ENCODE peak calls at places on chromosomes 12 and 14, in nine cellular contexts. One of them, this sample, is unnamed.

GRCh38 chr12:96261557-96261956 is 67.4 kb downstream of the ELK3 start:
- DNase-seq in A549: no peak
- DNase-seq in heart right ventricle: no peak
- DNase-seq in fibroblast of lung: no peak
- DNase-seq in sigmoid colon: no peak
- DNase-seq in cardiac muscle cell: no peak
- DNase-seq in left lung: no peak
- DNase-seq in endodermal cell: no peak
- DNase-seq in psoas muscle: no peak
- DNase-seq in this sample: no peak

GRCh38 chr12:58711968-58712367 is 208.3 kb downstream of the LRIG3 start:
- DNase-seq in psoas muscle: no peak
- DNase-seq in endodermal cell: no peak
- DNase-seq in left lung: no peak
- DNase-seq in cardiac muscle cell: no peak
- DNase-seq in sigmoid colon: no peak
- DNase-seq in heart right ventricle: no peak
- DNase-seq in A549: no peak
- DNase-seq in fibroblast of lung: peak
- DNase-seq in this sample: no peak

GRCh38 chr14:22118894-22119477 is 445.4 kb upstream of the OR4E1 start:
- DNase-seq in A549: no peak
- DNase-seq in psoas muscle: no peak
- DNase-seq in sigmoid colon: no peak
- DNase-seq in heart right ventricle: no peak
- DNase-seq in cardiac muscle cell: no peak
- DNase-seq in fibroblast of lung: no peak
- DNase-seq in endodermal cell: no peak
- DNase-seq in left lung: no peak
- DNase-seq in this sample: no peak

GRCh38 chr14:60278350-60278749 is 29.3 kb downstream of the PPM1A start:
- DNase-seq in left lung: no peak
- DNase-seq in psoas muscle: no peak
- DNase-seq in fibroblast of lung: no peak
- DNase-seq in heart right ventricle: no peak
- DNase-seq in sigmoid colon: no peak
- DNase-seq in endodermal cell: no peak
- DNase-seq in A549: no peak
- DNase-seq in cardiac muscle cell: no peak
- DNase-seq in this sample: no peak

GRCh38 chr12:132066345-132066685 is 77.8 kb downstream of the DDX51 start:
- DNase-seq in left lung: no peak
- DNase-seq in fibroblast of lung: no peak
- DNase-seq in endodermal cell: no peak
- DNase-seq in A549: no peak
- DNase-seq in heart right ventricle: no peak
- DNase-seq in sigmoid colon: no peak
- DNase-seq in cardiac muscle cell: no peak
- DNase-seq in psoas muscle: no peak
- DNase-seq in this sample: no peak

GRCh38 chr12:65055874-65056273 is 65.2 kb downstream of the WIF1 start:
- DNase-seq in psoas muscle: no peak
- DNase-seq in left lung: no peak
- DNase-seq in heart right ventricle: no peak
- DNase-seq in fibroblast of lung: no peak
- DNase-seq in endodermal cell: no peak
- DNase-seq in cardiac muscle cell: no peak
- DNase-seq in sigmoid colon: no peak
- DNase-seq in A549: no peak
- DNase-seq in this sample: no peak

GRCh38 chr12:51505363-51505762 is 80.7 kb downstream of the SLC4A8 start:
- DNase-seq in psoas muscle: no peak
- DNase-seq in A549: no peak
- DNase-seq in endodermal cell: peak
- DNase-seq in cardiac muscle cell: no peak
- DNase-seq in left lung: no peak
- DNase-seq in sigmoid colon: no peak
- DNase-seq in heart right ventricle: no peak
- DNase-seq in fibroblast of lung: peak
- DNase-seq in this sample: no peak

GRCh38 chr14:97107070-97107469 is 309.9 kb downstream of the VRK1 start:
- DNase-seq in cardiac muscle cell: no peak
- DNase-seq in endodermal cell: no peak
- DNase-seq in psoas muscle: no peak
- DNase-seq in sigmoid colon: no peak
- DNase-seq in A549: peak
- DNase-seq in fibroblast of lung: peak
- DNase-seq in heart right ventricle: no peak
- DNase-seq in left lung: no peak
- DNase-seq in this sample: no peak

GRCh38 chr14:97524579-97525319 is 727.6 kb downstream of the VRK1 start:
- DNase-seq in psoas muscle: no peak
- DNase-seq in endodermal cell: no peak
- DNase-seq in sigmoid colon: no peak
- DNase-seq in fibroblast of lung: peak
- DNase-seq in heart right ventricle: no peak
- DNase-seq in cardiac muscle cell: no peak
- DNase-seq in A549: no peak
- DNase-seq in left lung: no peak
- DNase-seq in this sample: no peak

GRCh38 chr14:68309631-68310030 is 483.2 kb downstream of the ZFP36L1 start:
- DNase-seq in A549: no peak
- DNase-seq in heart right ventricle: peak
- DNase-seq in psoas muscle: no peak
- DNase-seq in sigmoid colon: no peak
- DNase-seq in cardiac muscle cell: no peak
- DNase-seq in left lung: no peak
- DNase-seq in endodermal cell: no peak
- DNase-seq in fibroblast of lung: no peak
- DNase-seq in this sample: no peak
- H3K27ac ChIP-seq in A549: no peak
- H3K27ac ChIP-seq in heart right ventricle: no peak
- H3K27ac ChIP-seq in psoas muscle: no peak
- H3K27ac ChIP-seq in sigmoid colon: peak
- H3K27ac ChIP-seq in cardiac muscle cell: no peak
- H3K27ac ChIP-seq in left lung: no peak
- H3K27ac ChIP-seq in endodermal cell: no peak
- H3K27ac ChIP-seq in fibroblast of lung: no peak
- H3K27ac ChIP-seq in this sample: peak

GRCh38 chr12:44775916-44776315 is 100.2 kb downstream of the NELL2 start:
- DNase-seq in psoas muscle: no peak
- DNase-seq in heart right ventricle: no peak
- DNase-seq in left lung: no peak
- DNase-seq in A549: no peak
- DNase-seq in sigmoid colon: no peak
- DNase-seq in fibroblast of lung: no peak
- DNase-seq in endodermal cell: no peak
- DNase-seq in cardiac muscle cell: no peak
- DNase-seq in this sample: no peak

GRCh38 chr12:44774815-44775411 is 101.2 kb downstream of the NELL2 start:
- DNase-seq in heart right ventricle: no peak
- DNase-seq in psoas muscle: no peak
- DNase-seq in endodermal cell: peak
- DNase-seq in sigmoid colon: no peak
- DNase-seq in cardiac muscle cell: peak
- DNase-seq in A549: peak
- DNase-seq in fibroblast of lung: no peak
- DNase-seq in left lung: peak
- DNase-seq in this sample: no peak

GRCh38 chr12:44765796-44766195 is 110.3 kb downstream of the NELL2 start:
- DNase-seq in endodermal cell: no peak
- DNase-seq in left lung: no peak
- DNase-seq in fibroblast of lung: no peak
- DNase-seq in sigmoid colon: no peak
- DNase-seq in A549: peak
- DNase-seq in heart right ventricle: no peak
- DNase-seq in psoas muscle: no peak
- DNase-seq in cardiac muscle cell: no peak
- DNase-seq in this sample: no peak

DNA sequence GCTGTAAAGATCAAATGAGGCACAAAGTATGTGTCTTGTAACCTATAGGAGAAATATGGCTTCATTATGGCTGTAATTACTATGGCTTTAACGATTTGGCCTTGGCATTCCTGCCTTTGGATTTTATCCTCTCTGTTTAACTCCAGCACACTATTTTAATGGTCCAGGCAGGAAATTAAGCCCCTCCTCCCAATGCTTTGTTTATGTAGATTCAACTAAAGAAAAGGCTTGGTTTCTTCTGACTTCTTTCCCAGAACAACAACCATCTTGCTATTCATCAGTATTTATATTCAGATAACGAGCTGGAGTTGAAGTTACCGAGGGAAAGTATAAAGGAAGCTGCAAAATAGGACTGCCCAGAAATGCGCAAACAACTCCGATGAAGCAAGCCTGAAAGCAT is 104.6 kb downstream of the NELL2 start:
- DNase-seq in sigmoid colon: no peak
- DNase-seq in heart right ventricle: no peak
- DNase-seq in psoas muscle: no peak
- DNase-seq in fibroblast of lung: peak
- DNase-seq in endodermal cell: no peak
- DNase-seq in A549: no peak
- DNase-seq in left lung: no peak
- DNase-seq in cardiac muscle cell: no peak
- DNase-seq in this sample: no peak
- H3K4me3 ChIP-seq in sigmoid colon: no peak
- H3K4me3 ChIP-seq in heart right ventricle: no peak
- H3K4me3 ChIP-seq in psoas muscle: no peak
- H3K4me3 ChIP-seq in fibroblast of lung: no peak
- H3K4me3 ChIP-seq in endodermal cell: no peak
- H3K4me3 ChIP-seq in A549: no peak
- H3K4me3 ChIP-seq in left lung: no peak
- H3K4me3 ChIP-seq in cardiac muscle cell: no peak
- H3K4me3 ChIP-seq in this sample: no peak

GRCh38 chr14:102063808-102064429 is 22.9 kb downstream of the HSP90AA1 start:
- DNase-seq in cardiac muscle cell: no peak
- DNase-seq in fibroblast of lung: no peak
- DNase-seq in sigmoid colon: no peak
- DNase-seq in A549: no peak
- DNase-seq in psoas muscle: peak
- DNase-seq in endodermal cell: no peak
- DNase-seq in heart right ventricle: no peak
- DNase-seq in left lung: no peak
- DNase-seq in this sample: no peak

GRCh38 chr14:102066041-102066451 is 20.8 kb downstream of the HSP90AA1 start:
- DNase-seq in heart right ventricle: no peak
- DNase-seq in cardiac muscle cell: no peak
- DNase-seq in sigmoid colon: no peak
- DNase-seq in left lung: peak
- DNase-seq in psoas muscle: peak
- DNase-seq in endodermal cell: no peak
- DNase-seq in fibroblast of lung: no peak
- DNase-seq in A549: no peak
- DNase-seq in this sample: no peak

GRCh38 chr14:102058931-102059330 is 27.9 kb downstream of the HSP90AA1 start:
- DNase-seq in cardiac muscle cell: no peak
- DNase-seq in endodermal cell: no peak
- DNase-seq in fibroblast of lung: no peak
- DNase-seq in heart right ventricle: no peak
- DNase-seq in psoas muscle: no peak
- DNase-seq in sigmoid colon: no peak
- DNase-seq in A549: no peak
- DNase-seq in left lung: no peak
- DNase-seq in this sample: no peak

GRCh38 chr14:102058146-102058545 is 28.7 kb downstream of the HSP90AA1 start:
- DNase-seq in A549: no peak
- DNase-seq in psoas muscle: peak
- DNase-seq in cardiac muscle cell: no peak
- DNase-seq in fibroblast of lung: peak
- DNase-seq in sigmoid colon: no peak
- DNase-seq in heart right ventricle: no peak
- DNase-seq in left lung: peak
- DNase-seq in endodermal cell: no peak
- DNase-seq in this sample: no peak

DNA sequence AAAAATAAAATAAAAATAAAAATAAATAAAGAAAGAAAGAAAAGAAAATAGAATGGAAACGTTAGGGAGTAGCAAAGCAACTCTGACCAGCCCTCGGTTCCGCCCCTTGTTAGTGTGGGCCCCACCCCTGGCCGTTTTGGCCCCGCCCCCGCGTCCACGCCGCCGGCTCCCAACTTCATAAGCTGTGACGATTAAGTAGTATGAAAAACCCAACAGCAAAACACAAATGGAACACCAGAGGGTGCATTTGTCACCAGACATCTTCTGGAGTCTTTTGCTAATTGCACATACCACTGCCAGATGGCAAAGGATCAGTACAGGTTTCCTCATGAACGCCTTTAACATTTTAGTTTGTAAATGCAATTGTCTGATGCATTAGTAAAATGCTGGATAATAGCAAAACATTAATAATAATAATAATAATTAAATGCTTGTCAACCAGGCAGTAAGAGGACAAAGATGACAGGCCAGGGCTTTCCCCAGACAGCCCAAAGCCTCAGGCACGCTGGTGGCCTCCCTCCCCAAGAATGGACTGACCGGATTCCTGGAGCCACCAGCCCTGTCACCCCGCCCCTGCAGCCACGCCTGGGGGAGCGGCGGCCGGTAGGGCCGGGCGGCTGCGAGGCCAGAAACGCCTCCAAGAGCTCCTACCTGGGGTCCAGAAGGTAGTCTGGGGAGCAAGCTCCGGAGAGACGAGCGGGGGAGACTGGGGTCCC is 23.6 kb downstream of the HSP90AA1 start:
- DNase-seq in left lung: peak
- DNase-seq in endodermal cell: peak
- DNase-seq in psoas muscle: peak
- DNase-seq in A549: peak
- DNase-seq in heart right ventricle: peak
- DNase-seq in sigmoid colon: peak
- DNase-seq in fibroblast of lung: peak
- DNase-seq in cardiac muscle cell: peak
- DNase-seq in this sample: peak
- TF ChIP-seq CTCF in left lung: peak
- TF ChIP-seq CTCF in endodermal cell: peak
- TF ChIP-seq CTCF in psoas muscle: peak
- TF ChIP-seq CTCF in A549: peak
- TF ChIP-seq CTCF in heart right ventricle: peak
- TF ChIP-seq CTCF in sigmoid colon: peak
- TF ChIP-seq CTCF in fibroblast of lung: peak
- TF ChIP-seq CTCF in cardiac muscle cell: peak
- TF ChIP-seq CTCF in this sample: no peak

GRCh38 chr12:13900718-13901117 is 80.7 kb downstream of the GRIN2B start:
- DNase-seq in fibroblast of lung: no peak
- DNase-seq in endodermal cell: no peak
- DNase-seq in sigmoid colon: no peak
- DNase-seq in cardiac muscle cell: no peak
- DNase-seq in A549: no peak
- DNase-seq in left lung: no peak
- DNase-seq in heart right ventricle: no peak
- DNase-seq in psoas muscle: no peak
- DNase-seq in this sample: no peak

DNA sequence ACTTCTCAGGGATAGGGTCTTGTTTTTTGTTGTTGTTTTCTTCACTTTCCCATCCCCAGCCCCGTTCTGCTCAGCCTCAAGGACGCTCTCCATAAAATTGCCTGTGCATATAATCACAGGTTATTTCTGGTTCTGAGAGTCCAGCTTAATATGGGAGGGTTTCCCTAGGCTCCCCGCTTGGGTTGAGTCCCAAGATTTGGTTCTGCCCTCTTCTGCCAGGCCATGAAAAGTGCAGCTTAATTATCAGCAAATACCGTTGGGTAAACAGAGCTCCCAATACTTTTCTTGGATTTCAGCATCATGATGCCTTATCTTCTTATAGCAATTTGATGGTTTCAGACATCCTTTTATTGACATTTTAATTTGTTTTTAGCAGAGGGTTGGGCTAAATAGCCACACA is 75.6 kb downstream of the GRIN2B start:
- DNase-seq in heart right ventricle: no peak
- DNase-seq in left lung: no peak
- DNase-seq in endodermal cell: no peak
- DNase-seq in psoas muscle: no peak
- DNase-seq in A549: no peak
- DNase-seq in fibroblast of lung: no peak
- DNase-seq in cardiac muscle cell: no peak
- DNase-seq in sigmoid colon: no peak
- DNase-seq in this sample: no peak
- H3K27ac ChIP-seq in heart right ventricle: no peak
- H3K27ac ChIP-seq in left lung: no peak
- H3K27ac ChIP-seq in endodermal cell: no peak
- H3K27ac ChIP-seq in psoas muscle: no peak
- H3K27ac ChIP-seq in A549: no peak
- H3K27ac ChIP-seq in fibroblast of lung: no peak
- H3K27ac ChIP-seq in cardiac muscle cell: no peak
- H3K27ac ChIP-seq in sigmoid colon: no peak
- H3K27ac ChIP-seq in this sample: no peak